ENCODE peak calls at places on chromosomes 13 and 19, in four cellular contexts. N is body of pancreas, T is adrenal gland, O is epithelial cell of esophagus. Z is an unnamed sample.
A peak's percentile ranks its signal among the peaks of the same experiment; 100 is the strongest.

GRCh38 chr13:113804017-113804702 is 45.1 kb downstream of the TMEM255B start:
- DNase-seq in O (no peak), N (no peak), T (no peak), Z (no peak)

GRCh38 chr19:37654118-37654517 is 1.1 kb downstream of the ZFP30 start:
- DNase-seq in O (peak; percentile 1), N (no peak), T (no peak), Z (no peak)

GRCh38 chr13:27147530-27148170 is 24.0 kb downstream of the USP12 start:
- DNase-seq in O (no peak), N (no peak), T (no peak), Z (peak; percentile 75)

GRCh38 chr13:112638919-112639318 is 50.9 kb upstream of the ATP11A start:
- DNase-seq in O (no peak), N (no peak), T (no peak), Z (no peak)

GRCh38 chr13:32426191-32426980 is 1.5 kb downstream of the N4BP2L1 start:
- DNase-seq in T (no peak), N (peak; percentile 35), O (no peak), Z (peak; percentile 78)

GRCh38 chr13:110396913-110397379 is 89.9 kb downstream of the COL4A2 start:
- DNase-seq in O (peak; percentile 94), N (peak; percentile 79), T (peak; percentile 95), Z (no peak)

GRCh38 chr13:87792878-87793277 is 121.7 kb downstream of the SLITRK5 start:
- DNase-seq in O (no peak), N (no peak), T (no peak), Z (no peak)

GRCh38 chr13:111917086-111917485 is 149.9 kb upstream of the SOX1 start:
- DNase-seq in T (no peak), N (no peak), O (no peak), Z (no peak)

GRCh38 chr19:4327252-4327876 is 11.3 kb downstream of the STAP2 start:
- DNase-seq in N (peak; percentile 48), T (peak; percentile 95), O (peak; percentile 35), Z (no peak)

GRCh38 chr19:17762505-17763229 is 11.4 kb downstream of the FCHO1 start:
- DNase-seq in N (no peak), O (peak; percentile 69), T (no peak), Z (no peak)

GRCh38 chr13:45367995-45368394 is 27.0 kb upstream of the TPT1 start:
- DNase-seq in T (no peak), N (no peak), O (peak; percentile 36), Z (no peak)

GRCh38 chr19:46654621-46655152 is 6.3 kb downstream of the DACT3 start:
- DNase-seq in O (no peak), N (no peak), T (no peak), Z (no peak)

GRCh38 chr13:75326173-75327131 is 155.5 kb downstream of the TBC1D4 start:
- DNase-seq in O (peak; percentile 46), N (no peak), T (no peak), Z (peak; percentile 49)

GRCh38 chr13:111434578-111435159 is 114.2 kb downstream of the TEX29 start:
- DNase-seq in N (no peak), T (no peak), O (no peak), Z (no peak)

GRCh38 chr13:94063096-94063495 is 416.4 kb downstream of the DCT start:
- DNase-seq in O (no peak), T (no peak), N (no peak), Z (no peak)

GRCh38 chr19:49690656-49691242 is at the start of gene CPT1C:
- DNase-seq in T (peak; percentile 93), O (peak; percentile 78), N (peak; percentile 82), Z (no peak)

GRCh38 chr13:53007872-53008271 is 20.7 kb upstream of the OLFM4 start:
- DNase-seq in O (no peak), N (no peak), T (no peak), Z (no peak)

GRCh38 chr13:51067376-51068125 is 43.5 kb downstream of the C13orf42 start:
- DNase-seq in O (no peak), N (no peak), T (no peak), Z (no peak)

GRCh38 chr19:4967738-4968461 is 1.0 kb upstream of the KDM4B start:
- DNase-seq in T (no peak), N (no peak), O (peak; percentile 23), Z (no peak)

GRCh38 chr13:109700176-109700575 is 86.2 kb downstream of the IRS2 start:
- DNase-seq in O (peak; percentile 65), N (peak; percentile 67), T (peak; percentile 82), Z (no peak)

GRCh38 chr13:105642511-105642958 is 892.9 kb downstream of the EFNB2 start:
- DNase-seq in O (peak; percentile 38), N (no peak), T (no peak), Z (no peak)

GRCh38 chr13:28337196-28338045 is 157.5 kb downstream of the FLT1 start:
- DNase-seq in N (no peak), O (peak; percentile 31), T (peak; percentile 49), Z (no peak)

GRCh38 chr13:113360446-113360845 is 3.5 kb downstream of the GRTP1 start:
- DNase-seq in T (peak; percentile 36), O (no peak), N (no peak), Z (no peak)

GRCh38 chr19:10863107-10863700 is 8.1 kb upstream of the CARM1 start:
- DNase-seq in N (peak; percentile 52), O (peak; percentile 54), T (no peak), Z (no peak)

GRCh38 chr13:102394158-102395053 is 7.4 kb downstream of the FGF14 start:
- DNase-seq in T (peak; percentile 97), O (peak; percentile 72), N (peak; percentile 97), Z (peak; percentile 82)

GRCh38 chr13:23626730-23627129 is 56.5 kb downstream of the TNFRSF19 start:
- DNase-seq in O (no peak), T (no peak), N (no peak), Z (no peak)

GRCh38 chr13:54232700-54233099 is 1204.1 kb downstream of the OLFM4 start:
- DNase-seq in O (no peak), T (no peak), N (no peak), Z (no peak)

GRCh38 chr13:35822666-35823065 is 308.5 kb downstream of the DCLK1 start:
- DNase-seq in T (no peak), O (no peak), N (no peak), Z (no peak)

GRCh38 chr13:44040754-44041100 is 161.0 kb downstream of the LACC1 start:
- DNase-seq in N (no peak), T (no peak), O (no peak), Z (no peak)

GRCh38 chr19:2610637-2611482 is 91.6 kb downstream of the GNG7 start:
- DNase-seq in T (peak; percentile 97), N (peak; percentile 96), O (peak; percentile 88), Z (peak; percentile 83)

GRCh38 chr19:43439183-43440063 is 24.7 kb downstream of the TEX101 start:
- DNase-seq in T (no peak), O (peak; percentile 91), N (no peak), Z (no peak)

GRCh38 chr19:58511353-58512208 is at the start of gene SLC27A5:
- DNase-seq in N (no peak), T (no peak), O (no peak), Z (no peak)

GRCh38 chr13:99404005-99404755 is 97.0 kb upstream of the GPR183 start:
- DNase-seq in O (peak; percentile 43), N (no peak), T (no peak), Z (no peak)

GRCh38 chr19:590396-590745 is 690 bp downstream of the HCN2 start:
- DNase-seq in O (peak; percentile 59), N (no peak), T (no peak), Z (no peak)

DNA sequence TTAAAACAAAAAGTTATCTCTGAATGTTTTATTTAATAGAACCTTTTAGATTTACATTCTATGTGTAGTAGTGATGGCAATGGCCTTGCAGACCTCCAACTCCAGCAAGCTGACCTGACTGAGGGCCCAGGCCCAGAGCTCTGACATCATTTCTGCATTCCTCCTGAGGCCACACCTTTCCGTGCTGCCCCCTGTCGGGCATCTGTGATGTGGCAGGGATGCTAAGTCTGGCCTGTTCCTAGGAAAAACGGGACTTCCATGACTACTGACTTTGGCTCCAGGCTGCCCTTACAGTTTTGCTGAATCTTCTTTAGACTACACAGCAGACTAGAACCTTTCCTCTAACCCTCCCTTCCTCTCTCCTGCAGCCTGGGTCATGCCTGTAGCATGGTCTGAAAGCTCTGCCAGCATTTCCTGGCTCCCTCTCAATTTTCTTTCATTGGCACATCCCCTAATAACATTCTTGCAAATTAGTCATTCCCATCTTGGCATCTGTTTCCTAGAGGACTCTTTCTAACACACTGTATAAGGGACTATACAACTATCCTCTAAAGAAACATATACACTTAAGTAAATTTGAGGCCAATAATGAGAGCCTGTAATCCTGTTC is 249.0 kb downstream of the GPC5 start:
- DNase-seq in T (no peak), O (peak; percentile 19), N (no peak), Z (no peak)
- TF ChIP-seq CTCF in T (no peak), O (peak; percentile 47), N (no peak), Z (peak; percentile 68)

DNA sequence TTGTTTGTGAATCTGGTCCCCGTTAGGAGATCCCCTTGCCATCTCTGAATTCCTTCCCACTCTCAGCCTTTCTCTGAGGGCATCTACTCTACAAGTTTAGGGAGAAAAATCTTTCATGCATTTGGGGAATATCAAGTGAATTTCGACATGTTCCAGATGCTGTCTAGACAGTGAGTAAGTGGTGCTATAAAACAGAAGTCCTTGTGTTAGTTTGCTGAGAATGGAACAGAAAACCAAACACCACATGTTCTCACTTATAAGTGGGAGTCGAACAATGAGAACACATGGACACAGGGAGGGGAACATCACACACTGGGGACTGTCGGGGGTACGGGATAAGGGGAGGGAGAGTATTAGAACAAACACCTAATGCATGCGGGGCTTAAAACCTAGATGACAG is 5.1 kb downstream of the OR7A10 start:
- DNase-seq in T (no peak), N (no peak), O (no peak), Z (no peak)
- H3K4me3 ChIP-seq in T (no peak overlapping the region), N (no peak overlapping the region), O (no peak overlapping the region), Z (no peak overlapping the region)

GRCh38 chr19:7109678-7110289 is 40.3 kb downstream of the ZNF557 start:
- DNase-seq in T (no peak), O (no peak), N (peak; percentile 11), Z (no peak)
- TF ChIP-seq CTCF in T (no peak), O (no peak), N (no peak), Z (no peak)

GRCh38 chr19:13068064-13068807 is 34.4 kb downstream of the LYL1 start:
- DNase-seq in T (no peak), O (no peak), N (no peak), Z (no peak)

GRCh38 chr19:13071444-13072205 is 31.0 kb downstream of the LYL1 start:
- DNase-seq in N (no peak), O (no peak), T (no peak), Z (no peak)

GRCh38 chr19:13069415-13070369 is 33.0 kb downstream of the LYL1 start:
- DNase-seq in N (no peak), O (no peak), T (no peak), Z (no peak)

GRCh38 chr19:13072206-13072898 is 30.3 kb downstream of the LYL1 start:
- DNase-seq in O (no peak), T (no peak), N (no peak), Z (no peak)

GRCh38 chr19:13070425-13071140 is 32.1 kb downstream of the LYL1 start:
- DNase-seq in N (no peak), O (no peak), T (no peak), Z (no peak)
- H3K4me3 ChIP-seq in N (no peak overlapping the region), O (no peak overlapping the region), T (no peak overlapping the region), Z (no peak overlapping the region)

Z was measured in GM12864.